ENCODE peak calls at places on chromosome 19, in four cellular contexts. W is neural progenitor cell, B is adrenal gland, O is tibial nerve. G is an unnamed sample.

GRCh38 chr19:35609881-35610353 is 2.6 kb upstream of the HAUS5 start:
- DNase-seq in W (no peak), B (no peak), O (no peak), G (no peak)

GRCh38 chr19:11495481-11495880 is 10.2 kb downstream of the ZNF653 start:
- DNase-seq in W (no peak), B (peak; percentile 76), O (no peak), G (no peak)

GRCh38 chr19:46493236-46494114 is 2.2 kb downstream of the PNMA8B start:
- DNase-seq in W (peak; percentile 62), B (peak; percentile 62), O (no peak), G (peak; percentile 54)

GRCh38 chr19:46602392-46603194 is 1.5 kb downstream of the CALM3 start:
- DNase-seq in W (no peak), B (no peak), O (no peak), G (no peak)

GRCh38 chr19:8242212-8242821 is 33.1 kb downstream of the CERS4 start:
- DNase-seq in W (no peak), B (no peak), O (no peak), G (no peak)

GRCh38 chr19:22286151-22286810 is at the start of gene ZNF729:
- DNase-seq in W (no peak), B (no peak), O (no peak), G (no peak)

GRCh38 chr19:29715695-29716581 is 877 bp upstream of the C19orf12 start:
- DNase-seq in W (no peak), B (no peak), O (no peak), G (no peak)

GRCh38 chr19:35270381-35270811 is 1.6 kb downstream of the USF2 start:
- DNase-seq in W (no peak), B (no peak), O (no peak), G (no peak)

GRCh38 chr19:4878491-4878968 is 11.1 kb upstream of the PLIN3 start:
- DNase-seq in W (peak; percentile 34), B (no peak), O (no peak), G (peak; percentile 44)

GRCh38 chr19:34837262-34837661 is 64.2 kb upstream of the ZNF599 start:
- DNase-seq in W (no peak), B (no peak), O (no peak), G (peak; percentile 74)

GRCh38 chr19:30023330-30023729 is 81.3 kb downstream of the URI1 start:
- DNase-seq in W (no peak), B (no peak), O (no peak), G (no peak)

GRCh38 chr19:50640368-50640767 is 687 bp upstream of the SYT3 start:
- DNase-seq in W (no peak), B (no peak), O (no peak), G (no peak)

GRCh38 chr19:49395581-49396407 is 7.7 kb downstream of the KASH5 start:
- DNase-seq in W (peak; percentile 63), B (no peak), O (no peak), G (no peak)

GRCh38 chr19:39308531-39309304 is 11.9 kb downstream of the LRFN1 start:
- DNase-seq in W (peak; percentile 75), B (no peak), O (no peak), G (no peak)

GRCh38 chr19:42480335-42481095 is 37.8 kb upstream of the CXCL17 start:
- DNase-seq in W (no peak), B (peak; percentile 26), O (no peak), G (no peak)

GRCh38 chr19:39444598-39445257 is 654 bp upstream of the SUPT5H start:
- DNase-seq in W (no peak), B (no peak), O (no peak), G (no peak)

GRCh38 chr19:47860602-47861297 is 1.7 kb downstream of the TPRX2 start:
- DNase-seq in W (no peak), B (no peak), O (no peak), G (no peak)

GRCh38 chr19:38304352-38304865 is 358 bp downstream of the C19orf33 start:
- DNase-seq in W (no peak), B (no peak), O (no peak), G (no peak)

GRCh38 chr19:4980087-4980486 is 11.2 kb downstream of the KDM4B start:
- DNase-seq in W (no peak), B (no peak), O (no peak), G (no peak)

GRCh38 chr19:39031368-39032163 is 783 bp downstream of the FBXO27 start:
- DNase-seq in W (peak; percentile 99), B (peak; percentile 82), O (peak; percentile 56), G (peak; percentile 87)

GRCh38 chr19:10543420-10544241 is at the start of gene ATG4D:
- DNase-seq in W (peak; percentile 93), B (peak; percentile 83), O (peak; percentile 66), G (peak; percentile 81)

GRCh38 chr19:45920458-45920857 is 5.9 kb upstream of the NANOS2 start:
- DNase-seq in W (no peak), B (no peak), O (no peak), G (no peak)

GRCh38 chr19:13996928-13997636 is 9.0 kb downstream of the RFX1 start:
- DNase-seq in W (no peak), B (no peak), O (no peak), G (peak; percentile 8)

GRCh38 chr19:3115411-3115810 is 20.4 kb upstream of the GNA15 start:
- DNase-seq in W (no peak), B (no peak), O (no peak), G (no peak)

GRCh38 chr19:29645911-29646310 is 19.4 kb upstream of the PLEKHF1 start:
- DNase-seq in W (no peak), B (no peak), O (no peak), G (peak; percentile 48)

GRCh38 chr19:56120371-56121179 is 520 bp downstream of the ZNF787 start:
- DNase-seq in W (peak; percentile 74), B (peak; percentile 91), O (peak; percentile 37), G (peak; percentile 83)

GRCh38 chr19:50720921-50721291 is 1.3 kb upstream of the SHANK1 start:
- DNase-seq in W (peak; percentile 38), B (no peak), O (no peak), G (no peak)

GRCh38 chr19:38880076-38880881 is 2.2 kb upstream of the RINL start:
- DNase-seq in W (peak; percentile 31), B (no peak), O (no peak), G (no peak)

GRCh38 chr19:29098863-29099481 is 114.0 kb downstream of the UQCRFS1 start:
- DNase-seq in W (no peak), B (peak; percentile 84), O (peak; percentile 64), G (peak; percentile 57)

GRCh38 chr19:44731081-44731480 is 17.4 kb upstream of the BCL3 start:
- DNase-seq in W (no peak), B (no peak), O (no peak), G (no peak)

GRCh38 chr19:5578094-5578846 is 10.5 kb upstream of the TINCR start:
- DNase-seq in W (peak; percentile 85), B (peak; percentile 64), O (peak; percentile 58), G (peak; percentile 58)

GRCh38 chr19:19439083-19439482 is 33.6 kb downstream of the GATAD2A start:
- DNase-seq in W (no peak), B (no peak), O (no peak), G (no peak)

GRCh38 chr19:38665950-38666661 is 18.7 kb downstream of the ACTN4 start:
- DNase-seq in W (peak; percentile 85), B (no peak), O (peak; percentile 65), G (peak; percentile 73)

GRCh38 chr19:38273499-38273898 is 9.1 kb downstream of the SPINT2 start:
- DNase-seq in W (no peak), B (no peak), O (no peak), G (no peak)

GRCh38 chr19:16040642-16041041 is 35.7 kb upstream of the TPM4 start:
- DNase-seq in W (no peak), B (no peak), O (no peak), G (no peak)

DNA sequence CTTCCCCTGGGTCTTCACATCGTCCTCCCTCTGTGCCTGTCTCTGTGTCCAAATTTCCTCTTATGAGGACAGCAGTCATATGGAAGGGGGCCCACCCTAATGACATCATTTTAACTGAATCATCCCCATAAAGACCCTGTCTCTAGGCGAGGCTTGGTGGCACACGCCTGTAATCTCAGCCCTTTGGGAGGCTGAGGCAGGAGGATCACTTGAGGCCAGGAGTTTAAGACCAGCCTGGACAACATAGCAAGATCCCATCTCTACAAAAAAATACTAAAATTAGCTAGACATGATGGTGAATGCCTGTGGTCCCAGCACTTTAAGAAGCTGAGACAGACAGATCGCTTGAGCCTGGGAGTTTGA is 4.8 kb downstream of the MYO9B start:
- DNase-seq in W (no peak), B (no peak), O (no peak), G (no peak)
- H3K4me3 ChIP-seq in W (no peak overlapping the region), B (no peak overlapping the region), O (peak overlapping the region; percentile 23), G (peak overlapping the region; percentile 46)

GRCh38 chr19:33798701-33799111 is 2.0 kb downstream of the KCTD15 start:
- DNase-seq in W (peak; percentile 74), B (no peak), O (no peak), G (no peak)
- H3K27ac ChIP-seq in W (peak overlapping the region; percentile 68), B (no peak overlapping the region), O (no peak overlapping the region), G (peak overlapping the region; percentile 98)

DNA sequence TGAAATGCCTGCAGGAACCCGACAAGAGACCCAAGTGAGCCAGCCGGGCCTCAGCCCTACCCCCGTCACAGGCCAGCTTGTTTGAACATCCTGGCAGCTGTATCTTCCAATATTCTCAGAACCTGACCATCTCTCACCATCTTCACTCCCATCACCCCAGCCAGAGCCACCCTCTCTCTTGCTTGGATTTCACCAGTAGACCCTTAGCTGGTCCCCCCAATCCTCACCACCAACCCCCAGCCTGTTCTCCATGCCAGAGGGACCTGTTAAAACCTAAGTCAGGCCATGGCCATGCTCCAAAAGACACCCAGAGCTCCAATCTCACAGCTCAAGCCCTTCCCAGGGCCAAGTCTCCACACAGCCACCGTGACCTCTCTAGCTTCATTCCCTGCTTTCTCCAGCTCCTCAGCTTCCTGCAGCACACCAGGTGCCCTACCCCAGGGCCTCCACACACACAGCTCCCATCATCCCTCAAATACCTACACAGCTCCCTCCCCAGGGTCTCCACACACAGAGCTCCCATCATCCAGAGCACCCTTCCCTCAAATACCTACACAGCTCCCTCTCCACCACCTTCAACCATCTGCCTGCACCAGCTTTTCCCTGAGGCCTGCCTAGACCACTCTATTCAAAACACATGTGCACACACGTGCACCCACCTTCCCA is 13.7 kb downstream of the EPS8L1 start:
- DNase-seq in W (no peak), B (no peak), O (no peak), G (no peak)
- H3K4me3 ChIP-seq in W (no peak overlapping the region), B (no peak overlapping the region), O (no peak overlapping the region), G (no peak overlapping the region)

GRCh38 chr19:40466219-40467006 is at the start of gene SPTBN4:
- DNase-seq in W (peak; percentile 10), B (peak; percentile 56), O (peak; percentile 21), G (no peak)
- H3K27ac ChIP-seq in W (no peak within 1 kb of the TSS), B (no peak within 1 kb of the TSS), O (peak within 1 kb of the TSS; percentile 73), G (peak within 1 kb of the TSS; percentile 84)

GRCh38 chr19:588758-589692 is 656 bp upstream of the HCN2 start:
- DNase-seq in W (peak; percentile 54), B (no peak), O (no peak), G (no peak)
- H3K4me3 ChIP-seq in W (no peak overlapping the region), B (no peak overlapping the region), O (no peak overlapping the region), G (peak overlapping the region; percentile 56)

GRCh38 chr19:18418034-18418724 is 1.0 kb upstream of the SSBP4 start:
- DNase-seq in W (no peak), B (no peak), O (no peak), G (no peak)

GRCh38 chr19:18420931-18421330 is 1.7 kb downstream of the SSBP4 start:
- DNase-seq in W (no peak), B (peak; percentile 24), O (no peak), G (no peak)

GRCh38 chr19:18418725-18419194 is 438 bp upstream of the SSBP4 start:
- DNase-seq in W (no peak), B (no peak), O (no peak), G (no peak)

GRCh38 chr19:18419699-18420460 is 682 bp downstream of the SSBP4 start:
- DNase-seq in W (peak; percentile 62), B (peak; percentile 48), O (no peak), G (no peak)

GRCh38 chr19:18419195-18419698 is at the start of gene SSBP4:
- DNase-seq in W (peak; percentile 91), B (peak; percentile 75), O (peak; percentile 66), G (peak; percentile 81)
- H3K27ac ChIP-seq in W (no peak within 1 kb of the TSS), B (peak within 1 kb of the TSS; percentile 85), O (peak within 1 kb of the TSS; percentile 89), G (peak within 1 kb of the TSS; percentile 99)